ENCODE peak calls at places on chromosomes 1 and 21, in five cellular contexts. S, V, Y, P and Z are unnamed samples.

GRCh38 chr1:206769331-206769731 is 1.2 kb upstream of the IL19 start:
- DNase-seq in S (no peak), V (no peak), Y (no peak), P (peak), Z (peak)

GRCh38 chr1:202656951-202657646 is 53.2 kb downstream of the SYT2 start:
- DNase-seq in S (no peak), V (peak), Y (peak), P (no peak), Z (no peak)

GRCh38 chr1:76826072-76826827 is 41.0 kb upstream of the ST6GALNAC5 start:
- DNase-seq in S (no peak), V (no peak), Y (no peak), P (no peak), Z (no peak)

GRCh38 chr1:184866991-184867788 is 107.1 kb downstream of the NIBAN1 start:
- DNase-seq in S (no peak), V (no peak), Y (no peak), P (no peak), Z (peak)

GRCh38 chr21:44792653-44793052 is 9.0 kb downstream of the UBE2G2 start:
- DNase-seq in S (no peak), V (no peak), Y (no peak), P (no peak), Z (no peak)

GRCh38 chr1:240967070-240967724 is 355.2 kb upstream of the GREM2 start:
- DNase-seq in S (no peak), V (peak), Y (peak), P (no peak), Z (no peak)

GRCh38 chr1:171226757-171227370 is 21.4 kb upstream of the FMO1 start:
- DNase-seq in S (no peak), V (peak), Y (peak), P (peak), Z (peak)

GRCh38 chr1:202086579-202087350 is 36.0 kb upstream of the GPR37L1 start:
- DNase-seq in S (no peak), V (no peak), Y (no peak), P (peak), Z (peak)

GRCh38 chr1:191641420-191642215 is 516.6 kb upstream of the RGS18 start:
- DNase-seq in S (no peak), V (peak), Y (no peak), P (no peak), Z (no peak)

GRCh38 chr1:184686540-184686939 is 68.1 kb downstream of the EDEM3 start:
- DNase-seq in S (no peak), V (no peak), Y (peak), P (no peak), Z (no peak)

GRCh38 chr1:219660666-219661463 is 48.0 kb upstream of the ZC3H11B start:
- DNase-seq in S (peak), V (peak), Y (no peak), P (peak), Z (peak)

GRCh38 chr1:94927405-94928175 is 680 bp upstream of the CNN3 start:
- DNase-seq in S (no peak), V (peak), Y (peak), P (no peak), Z (peak)

GRCh38 chr1:172456344-172456769 is 12.5 kb upstream of the PIGC start:
- DNase-seq in S (no peak), V (no peak), Y (no peak), P (no peak), Z (no peak)

GRCh38 chr1:2973661-2974593 is 47.3 kb upstream of the ACTRT2 start:
- DNase-seq in S (peak), V (no peak), Y (no peak), P (peak), Z (no peak)

GRCh38 chr1:194369622-194370021 is 1183.2 kb upstream of the B3GALT2 start:
- DNase-seq in S (no peak), V (no peak), Y (no peak), P (no peak), Z (no peak)

GRCh38 chr1:235902638-235903542 is 36.2 kb upstream of the LYST start:
- DNase-seq in S (peak), V (peak), Y (no peak), P (peak), Z (peak)

GRCh38 chr1:203153051-203153988 is 22.3 kb downstream of the MYBPH start:
- DNase-seq in S (no peak), V (no peak), Y (no peak), P (no peak), Z (no peak)

GRCh38 chr1:46797696-46798470 is 963 bp upstream of the CYP4B1 start:
- DNase-seq in S (no peak), V (no peak), Y (no peak), P (no peak), Z (no peak)

GRCh38 chr1:62271932-62272728 is 47.1 kb downstream of the KANK4 start:
- DNase-seq in S (no peak), V (no peak), Y (no peak), P (no peak), Z (no peak)

GRCh38 chr1:228668553-228669400 is 66.5 kb upstream of the RHOU start:
- DNase-seq in S (peak), V (no peak), Y (no peak), P (no peak), Z (no peak)

GRCh38 chr1:112998592-112999235 is 42.7 kb upstream of the SLC16A1 start:
- DNase-seq in S (peak), V (peak), Y (peak), P (peak), Z (no peak)

GRCh38 chr1:248924696-248925532 is 18.9 kb downstream of the PGBD2 start:
- DNase-seq in S (no peak), V (peak), Y (peak), P (peak), Z (peak)

GRCh38 chr1:223358826-223359225 is 5.2 kb downstream of the SUSD4 start:
- DNase-seq in S (no peak), V (no peak), Y (no peak), P (no peak), Z (no peak)

GRCh38 chr1:156900896-156901589 is 7.5 kb downstream of the PEAR1 start:
- DNase-seq in S (no peak), V (no peak), Y (no peak), P (no peak), Z (no peak)

GRCh38 chr1:110503471-110503870 is 15.5 kb downstream of the KCNA10 start:
- DNase-seq in S (no peak), V (no peak), Y (no peak), P (no peak), Z (no peak)

GRCh38 chr21:45552696-45553391 is 10.6 kb upstream of the SLC19A1 start:
- DNase-seq in S (peak), V (no peak), Y (no peak), P (no peak), Z (no peak)

GRCh38 chr1:115219937-115220336 is 118.1 kb downstream of the NGF start:
- DNase-seq in S (peak), V (no peak), Y (no peak), P (no peak), Z (no peak)

GRCh38 chr1:227733751-227734545 is 1.2 kb downstream of the JMJD4 start:
- DNase-seq in S (no peak), V (no peak), Y (no peak), P (no peak), Z (no peak)

GRCh38 chr1:6982860-6983259 is 197.6 kb downstream of the CAMTA1 start:
- DNase-seq in S (no peak), V (no peak), Y (no peak), P (no peak), Z (no peak)

GRCh38 chr1:109793486-109794318 is 30.0 kb upstream of the EPS8L3 start:
- DNase-seq in S (peak), V (no peak), Y (no peak), P (peak), Z (peak)

GRCh38 chr1:233033366-233033765 is 83.0 kb downstream of the NTPCR start:
- DNase-seq in S (no peak), V (no peak), Y (no peak), P (no peak), Z (no peak)

GRCh38 chr1:232108598-232108997 is 482.0 kb downstream of the DISC1 start:
- DNase-seq in S (no peak), V (no peak), Y (no peak), P (no peak), Z (no peak)

GRCh38 chr1:228402638-228403025 is 4.0 kb downstream of the TRIM11 start:
- DNase-seq in S (no peak), V (no peak), Y (no peak), P (no peak), Z (no peak)

GRCh38 chr1:34331527-34331926 is 154.8 kb downstream of the C1orf94 start:
- DNase-seq in S (no peak), V (no peak), Y (no peak), P (no peak), Z (no peak)

GRCh38 chr1:231059566-231060193 is 19.6 kb upstream of the FAM89A start:
- DNase-seq in S (no peak), V (no peak), Y (no peak), P (no peak), Z (no peak)

GRCh38 chr1:63368131-63368530 is 704 bp downstream of the ALG6 start:
- DNase-seq in S (no peak), V (no peak), Y (peak), P (no peak), Z (no peak)

GRCh38 chr1:155062702-155063411 is 683 bp upstream of the EFNA4 start:
- DNase-seq in S (no peak), V (peak), Y (peak), P (peak), Z (peak)

GRCh38 chr1:76759950-76760349 is 107.3 kb upstream of the ST6GALNAC5 start:
- DNase-seq in S (no peak), V (no peak), Y (no peak), P (no peak), Z (no peak)

GRCh38 chr1:225476538-225476988 is 48.7 kb upstream of the LBR start:
- DNase-seq in S (peak), V (no peak), Y (peak), P (no peak), Z (no peak)

DNA sequence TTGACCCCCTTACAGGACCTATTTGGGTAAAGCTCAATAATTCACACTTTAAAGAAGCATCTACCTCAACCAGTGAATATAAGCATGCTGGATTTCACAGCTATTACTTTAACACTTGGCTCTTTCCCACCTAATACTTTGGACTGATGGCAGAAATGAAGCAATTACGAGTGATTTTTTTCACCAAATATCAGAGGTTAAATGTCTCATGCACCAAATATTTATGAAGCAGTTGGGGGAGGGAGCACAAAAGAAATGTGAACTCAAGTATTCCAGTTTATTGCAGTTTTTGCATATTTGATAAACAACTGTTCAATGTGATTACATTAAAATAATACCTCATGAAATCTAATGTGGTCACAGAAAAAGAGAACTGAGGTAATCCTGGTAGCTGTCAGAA is 223.6 kb downstream of the LRRC7 start:
- DNase-seq in S (no peak), V (no peak), Y (no peak), P (no peak), Z (no peak)
- TF ChIP-seq POLR2A in S (no peak), V (no peak), Y (no peak), P (no peak), Z (no peak)

DNA sequence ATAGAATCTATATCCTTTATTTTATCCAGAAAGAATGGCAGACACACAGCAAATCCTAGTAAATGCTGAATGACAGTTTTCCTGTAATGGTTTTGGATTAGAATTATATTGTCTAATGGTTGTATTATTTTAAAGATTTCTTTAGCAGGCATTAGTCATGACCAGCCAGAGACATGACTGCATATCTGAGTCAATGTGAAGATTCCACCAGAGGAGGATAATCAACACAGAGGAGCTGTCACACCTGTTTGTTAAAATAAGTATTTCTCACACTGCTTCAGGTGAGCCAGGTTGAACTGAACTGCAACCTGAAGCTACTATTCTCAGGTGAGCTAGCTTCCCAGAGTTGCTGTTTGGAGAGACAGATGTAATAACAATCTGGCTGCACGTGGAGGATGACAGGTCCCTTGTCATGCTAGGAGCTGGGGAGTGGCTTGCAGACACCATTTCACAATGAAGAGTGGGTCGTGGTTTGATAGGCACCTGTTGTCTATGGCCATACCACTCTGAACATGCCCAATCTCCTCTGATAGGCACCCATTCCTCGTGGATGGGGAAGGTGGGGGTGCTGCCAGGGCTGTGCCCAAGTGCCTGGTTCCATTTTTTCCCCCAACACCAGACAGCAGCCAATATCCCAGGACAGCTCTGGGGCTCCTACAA is 94.3 kb downstream of the KCNJ6 start:
- DNase-seq in S (no peak), V (no peak), Y (no peak), P (no peak), Z (no peak)
- TF ChIP-seq CTCF in S (no peak), V (no peak), Y (no peak), P (no peak), Z (no peak)

GRCh38 chr21:32562426-32562825 is 22.9 kb downstream of the TCP10L start:
- DNase-seq in S (no peak), V (no peak), Y (no peak), P (peak), Z (peak)
- TF ChIP-seq EP300 in S (no peak), V (no peak), Y (no peak), P (no peak), Z (no peak)

GRCh38 chr1:92937731-92938130 is 23.5 kb downstream of the DIPK1A start:
- DNase-seq in S (no peak), V (no peak), Y (no peak), P (no peak), Z (no peak)

GRCh38 chr1:92936865-92937264 is 24.4 kb downstream of the DIPK1A start:
- DNase-seq in S (no peak), V (no peak), Y (no peak), P (no peak), Z (no peak)

GRCh38 chr1:92943515-92943873 is 17.8 kb downstream of the DIPK1A start:
- DNase-seq in S (no peak), V (no peak), Y (no peak), P (no peak), Z (no peak)

GRCh38 chr1:92944901-92945747 is 16.1 kb downstream of the DIPK1A start:
- DNase-seq in S (no peak), V (no peak), Y (no peak), P (no peak), Z (no peak)

GRCh38 chr1:92940541-92940940 is 20.7 kb downstream of the DIPK1A start:
- DNase-seq in S (no peak), V (no peak), Y (no peak), P (no peak), Z (no peak)
- TF ChIP-seq POLR2A in S (no peak), V (no peak), Y (no peak), P (no peak), Z (no peak)

DNA sequence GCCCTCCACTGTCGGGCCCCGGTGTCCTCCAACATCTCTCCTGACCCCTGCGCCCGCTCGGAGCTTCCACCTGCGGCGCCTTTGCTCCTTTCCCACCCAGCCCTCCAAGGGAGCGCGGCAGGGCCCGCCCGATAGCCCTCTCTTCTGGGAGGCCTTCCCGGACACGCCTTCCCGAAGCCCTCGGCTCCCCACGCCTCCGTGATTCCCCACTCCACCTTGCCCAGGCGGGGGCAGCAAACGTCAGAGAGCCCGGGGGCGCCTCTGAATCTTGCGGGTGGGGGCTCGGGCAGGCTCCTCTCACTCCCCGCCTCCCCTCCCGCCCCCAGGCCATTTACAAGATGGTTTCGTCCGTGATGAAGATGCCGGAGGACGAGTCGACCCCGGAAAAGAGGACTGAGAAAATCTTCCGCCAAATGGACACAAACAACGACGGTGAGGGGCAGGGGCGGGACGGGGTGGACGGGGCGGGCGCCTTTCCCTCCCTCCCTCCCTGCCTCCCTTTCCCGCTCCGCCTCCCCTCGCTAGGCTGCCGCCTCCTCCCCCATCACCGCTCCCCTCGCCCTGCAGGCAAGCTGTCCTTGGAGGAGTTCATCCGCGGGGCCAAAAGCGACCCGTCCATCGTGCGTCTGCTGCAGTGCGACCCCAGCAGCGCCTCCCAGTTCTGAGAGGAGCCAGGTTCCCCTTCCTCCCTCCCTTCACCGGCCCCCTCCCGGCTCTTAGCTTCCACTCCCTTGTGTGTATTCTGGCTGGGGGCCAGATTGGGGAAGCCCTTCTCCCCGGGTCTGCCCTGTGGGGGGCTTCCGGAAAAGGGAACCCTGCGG is 7.1 kb downstream of the HPCA start:
- DNase-seq in S (peak), V (peak), Y (no peak), P (peak), Z (peak)
- TF ChIP-seq CTCF in S (no peak), V (peak), Y (no peak), P (no peak), Z (peak)

DNA sequence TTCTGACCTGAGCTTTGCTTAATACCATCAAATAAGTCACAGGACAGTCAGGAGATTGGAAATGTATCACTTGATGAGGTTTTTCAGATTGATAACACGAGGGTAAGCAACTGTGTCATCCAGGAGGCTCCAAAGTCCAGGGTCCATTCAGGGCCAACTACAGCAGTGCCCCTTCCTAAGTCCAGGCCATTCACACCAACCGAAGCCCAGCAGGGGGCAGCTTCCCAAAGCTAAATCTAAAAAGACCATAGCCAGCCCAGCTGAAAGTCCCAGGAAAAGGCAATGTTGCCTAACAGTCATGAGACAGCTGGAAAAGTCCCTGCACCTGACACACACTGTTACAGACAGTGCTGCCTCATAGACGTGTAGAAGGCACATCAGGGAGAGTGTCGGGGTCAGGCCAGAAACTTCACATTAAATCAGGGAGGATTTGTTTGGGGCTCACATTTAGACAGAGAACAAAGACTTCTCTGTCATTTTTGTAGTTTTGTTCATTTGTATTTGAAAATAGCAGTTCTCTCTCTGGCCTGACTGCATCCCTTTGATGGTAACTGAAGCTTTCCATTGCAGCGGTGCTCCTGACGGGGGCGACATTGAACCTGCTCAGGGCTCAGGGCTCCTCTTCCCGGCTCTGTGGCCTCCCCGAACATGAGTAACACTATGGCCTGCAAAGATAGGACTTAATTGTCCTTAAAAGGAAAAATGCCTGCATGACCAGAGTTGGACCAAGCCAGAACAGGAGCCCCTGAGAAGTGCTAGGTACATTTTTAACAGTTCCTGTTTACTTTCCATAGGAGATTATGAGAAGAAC is 200.4 kb downstream of the NRIP1 start:
- DNase-seq in S (peak), V (peak), Y (peak), P (peak), Z (peak)
- TF ChIP-seq EP300 in S (no peak), V (no peak), Y (no peak), P (no peak), Z (no peak)

GRCh38 chr1:246510147-246511030 is 3.3 kb upstream of the SMYD3 start:
- DNase-seq in S (no peak), V (no peak), Y (no peak), P (no peak), Z (no peak)

GRCh38 chr1:246506440-246506784 is 667 bp downstream of the SMYD3 start:
- DNase-seq in S (no peak), V (no peak), Y (no peak), P (no peak), Z (no peak)

GRCh38 chr1:246508897-246509688 is 2.0 kb upstream of the SMYD3 start:
- DNase-seq in S (no peak), V (peak), Y (no peak), P (no peak), Z (no peak)

GRCh38 chr1:246503341-246503740 is 3.7 kb downstream of the SMYD3 start:
- DNase-seq in S (no peak), V (peak), Y (no peak), P (no peak), Z (no peak)

GRCh38 chr1:246506785-246507639 is at the start of gene SMYD3:
- DNase-seq in S (peak), V (peak), Y (peak), P (peak), Z (peak)
- TF ChIP-seq POLR2A in S (no peak), V (peak), Y (peak), P (no peak), Z (peak)